ENCODE peak calls at places on chromosomes 2 and 18, in ten cellular contexts. D is T-helper 17 cell; Y is amniotic stem cell; N is AG10803; U is AG08395; C is HEK293T; J is stimulated activated CD4-positive, alpha-beta T cell treated with anti-CD3 and anti-CD28 coated beads, Interleukin-1b, Interleukin-23, amount 100 ng/mL, for 1 hour; H is COR-L47; I is NCI-H446 treated with DMSO at 0.1 percent for 48 hours; O is ACHN. G is an unnamed sample.

GRCh38 chr18:79405019-79405780 is 9.5 kb downstream of the NFATC1 start:
- DNase-seq in D (peak), Y (no peak), N (no peak), U (no peak), C (no peak), J (no peak), H (peak), I (no peak), O (no peak), G (no peak)

GRCh38 chr2:81389203-81389602 is 1084.7 kb upstream of the LRRTM1 start:
- DNase-seq in D (no peak), Y (no peak), N (no peak), U (no peak), C (no peak), J (no peak), H (no peak), I (no peak), O (peak), G (no peak)

GRCh38 chr2:172120118-172120517 is 17.4 kb upstream of the DLX2 start:
- DNase-seq in D (no peak), Y (no peak), N (peak), U (no peak), C (no peak), J (no peak), H (no peak), I (no peak), O (no peak), G (no peak)

GRCh38 chr2:112216158-112216557 is 38.7 kb downstream of the ZC3H8 start:
- DNase-seq in D (no peak), Y (no peak), N (peak), U (peak), C (no peak), J (no peak), H (no peak), I (no peak), O (peak), G (peak)

GRCh38 chr2:222311321-222311977 is 12.7 kb upstream of the PAX3 start:
- DNase-seq in D (no peak), Y (no peak), N (no peak), U (no peak), C (no peak), J (no peak), H (no peak), I (no peak), O (no peak), G (peak)

GRCh38 chr18:23689616-23690504 is 607 bp downstream of the LAMA3 start:
- DNase-seq in D (peak), Y (no peak), N (no peak), U (no peak), C (peak), J (no peak), H (peak), I (no peak), O (peak), G (peak)

GRCh38 chr2:236776695-236777251 is 207.1 kb downstream of the ACKR3 start:
- DNase-seq in D (no peak), Y (no peak), N (peak), U (peak), C (no peak), J (no peak), H (no peak), I (peak), O (peak), G (no peak)

GRCh38 chr2:217258170-217258569 is 398.3 kb upstream of the TNP1 start:
- DNase-seq in D (no peak), Y (no peak), N (no peak), U (no peak), C (no peak), J (no peak), H (no peak), I (no peak), O (no peak), G (no peak)

GRCh38 chr2:55168221-55169154 is 63.6 kb downstream of the CLHC1 start:
- DNase-seq in D (no peak), Y (peak), N (peak), U (peak), C (peak), J (no peak), H (peak), I (peak), O (peak), G (peak)

GRCh38 chr2:111160758-111161157 is 40.0 kb downstream of the BCL2L11 start:
- DNase-seq in D (no peak), Y (peak), N (peak), U (peak), C (no peak), J (no peak), H (no peak), I (no peak), O (peak), G (no peak)

GRCh38 chr18:29078272-29078671 is 901.3 kb upstream of the CDH2 start:
- DNase-seq in D (no peak), Y (no peak), N (no peak), U (no peak), C (no peak), J (no peak), H (no peak), I (no peak), O (no peak), G (no peak)

GRCh38 chr2:136129601-136130000 is 11.7 kb upstream of the CXCR4 start:
- DNase-seq in D (no peak), Y (no peak), N (no peak), U (no peak), C (no peak), J (no peak), H (no peak), I (no peak), O (no peak), G (no peak)

GRCh38 chr2:108399479-108399878 is 21.7 kb downstream of the SULT1C4 start:
- DNase-seq in D (no peak), Y (no peak), N (no peak), U (no peak), C (no peak), J (no peak), H (no peak), I (no peak), O (peak), G (peak)

GRCh38 chr2:85889648-85890281 is 975 bp upstream of the ST3GAL5 start:
- DNase-seq in D (no peak), Y (no peak), N (no peak), U (no peak), C (no peak), J (no peak), H (no peak), I (no peak), O (no peak), G (no peak)

GRCh38 chr2:112096098-112096497 is 41.0 kb downstream of the TMEM87B start:
- DNase-seq in D (no peak), Y (no peak), N (peak), U (no peak), C (no peak), J (no peak), H (no peak), I (no peak), O (no peak), G (no peak)

GRCh38 chr2:26298638-26299393 is 47.1 kb upstream of the SELENOI start:
- DNase-seq in D (no peak), Y (no peak), N (peak), U (peak), C (no peak), J (no peak), H (no peak), I (no peak), O (no peak), G (peak)

GRCh38 chr2:130355181-130355577 is 677 bp upstream of the PTPN18 start:
- DNase-seq in D (no peak), Y (no peak), N (peak), U (no peak), C (no peak), J (no peak), H (no peak), I (no peak), O (no peak), G (no peak)

G was measured in left kidney.